ENCODE peak calls at places on chromosomes 12 and 14, in four cellular contexts. E is suprapubic skin, L is ACHN, F is Daoy. W is an unnamed sample.

GRCh38 chr14:64195194-64195593 is 99.0 kb downstream of the ESR2 start:
- DNase-seq in E (no peak), L (no peak), F (no peak), W (no peak)

GRCh38 chr12:108442077-108442476 is 73.0 kb upstream of the FICD start:
- DNase-seq in E (no peak), L (no peak), F (peak; percentile 57), W (no peak)

GRCh38 chr12:132030367-132031038 is 80.8 kb downstream of the EP400 start:
- DNase-seq in E (no peak), L (no peak), F (no peak), W (peak; percentile 92)

GRCh38 chr12:105738036-105738435 is 400.7 kb downstream of the NUAK1 start:
- DNase-seq in E (no peak), L (no peak), F (peak; percentile 71), W (no peak)

GRCh38 chr14:80150301-80150700 is 61.0 kb downstream of the DIO2 start:
- DNase-seq in E (no peak), L (no peak), F (no peak), W (no peak)

GRCh38 chr14:103607039-103607668 is 21.9 kb upstream of the KLC1 start:
- DNase-seq in E (peak; percentile 87), L (no peak), F (peak; percentile 86), W (peak; percentile 89)

GRCh38 chr12:57883700-57884099 is 37.2 kb upstream of the CTDSP2 start:
- DNase-seq in E (no peak), L (no peak), F (no peak), W (no peak)

GRCh38 chr12:52539024-52539820 is 13.7 kb downstream of the KRT71 start:
- DNase-seq in E (no peak), L (no peak), F (peak; percentile 67), W (no peak)

GRCh38 chr12:12238605-12239004 is 28.2 kb downstream of the LRP6 start:
- DNase-seq in E (no peak), L (no peak), F (no peak), W (no peak)

GRCh38 chr12:56546680-56547079 is 25.1 kb downstream of the RBMS2 start:
- DNase-seq in E (no peak), L (no peak), F (no peak), W (no peak)

GRCh38 chr14:83777516-83777915 is 1752.4 kb upstream of the FLRT2 start:
- DNase-seq in E (no peak), L (no peak), F (no peak), W (no peak)

GRCh38 chr14:105838591-105839424 is 312.4 kb downstream of the TMEM121 start:
- DNase-seq in E (peak; percentile 51), L (no peak), F (no peak), W (no peak)

GRCh38 chr12:30329281-30329680 is 366.4 kb downstream of the IPO8 start:
- DNase-seq in E (no peak), L (no peak), F (no peak), W (no peak)

GRCh38 chr12:65490193-65490592 is 211.7 kb downstream of the MSRB3 start:
- DNase-seq in E (no peak), L (peak; percentile 55), F (no peak), W (no peak)

GRCh38 chr14:98368214-98368613 is 903.8 kb downstream of the BCL11B start:
- DNase-seq in E (no peak), L (no peak), F (no peak), W (no peak)

GRCh38 chr12:84694111-84694510 is 218.5 kb downstream of the SLC6A15 start:
- DNase-seq in E (no peak), L (no peak), F (no peak), W (no peak)